ENCODE peak calls at places on chromosomes 16 and 17, in ten cellular contexts. A, Z, O, U, W, C, P, T, M and H are unnamed samples.
A peak's percentile ranks its signal among the peaks of the same experiment; 100 is the strongest.

GRCh38 chr17:6233856-6234255 is 163.7 kb downstream of the WSCD1 start:
- DNase-seq in A (no peak), M (no peak), O (no peak), T (no peak), Z (no peak), P (no peak), U (no peak), C (no peak), W (no peak), H (no peak)

GRCh38 chr17:58531661-58532554 is 17.5 kb upstream of the MTMR4 start:
- DNase-seq in U (no peak), Z (no peak), C (peak; percentile 35), A (peak; percentile 26), M (peak; percentile 61), P (peak; percentile 21), W (no peak), T (peak; percentile 12), O (peak; percentile 39), H (peak; percentile 53)

GRCh38 chr16:29757950-29758466 is 12.2 kb upstream of the C16orf54 start:
- DNase-seq in O (peak; percentile 67), U (no peak), Z (peak; percentile 95), C (no peak), M (no peak), T (peak; percentile 56), P (peak; percentile 77), W (no peak), A (peak; percentile 81), H (no peak)

GRCh38 chr17:10435096-10435495 is 13.3 kb upstream of the MYH8 start:
- DNase-seq in P (no peak), U (no peak), T (no peak), O (no peak), W (no peak), M (no peak), A (no peak), C (no peak), Z (peak; percentile 6), H (no peak)

GRCh38 chr16:3065069-3065741 is at the start of gene IL32:
- DNase-seq in M (peak; percentile 97), C (peak; percentile 65), P (peak; percentile 94), O (peak; percentile 91), A (peak; percentile 86), T (peak; percentile 54), W (no peak), Z (peak; percentile 86), U (peak; percentile 70), H (peak; percentile 78)

GRCh38 chr17:74484066-74484465 is 17.6 kb downstream of the CD300A start:
- DNase-seq in A (no peak), W (no peak), T (no peak), Z (no peak), U (no peak), C (no peak), P (no peak), O (no peak), M (no peak), H (no peak)

GRCh38 chr16:50763211-50763610 is 21.3 kb downstream of the CYLD start:
- DNase-seq in A (no peak), P (peak; percentile 37), C (no peak), M (no peak), U (no peak), Z (peak; percentile 16), T (no peak), O (peak; percentile 30), W (no peak), H (peak; percentile 95)

GRCh38 chr17:10631701-10632100 is 25.4 kb downstream of the MYH3 start:
- DNase-seq in P (no peak), T (no peak), M (no peak), A (no peak), Z (no peak), O (no peak), U (no peak), W (no peak), C (no peak), H (no peak)

GRCh38 chr17:5793899-5794298 is 209.6 kb upstream of the NLRP1 start:
- DNase-seq in Z (no peak), C (peak; percentile 10), P (no peak), O (no peak), U (no peak), A (peak; percentile 54), M (no peak), T (peak; percentile 11), W (no peak), H (peak; percentile 42)

GRCh38 chr17:62565817-62566216 is 61.7 kb upstream of the MRC2 start:
- DNase-seq in P (peak; percentile 86), W (no peak), T (peak; percentile 85), Z (peak; percentile 59), C (no peak), O (peak; percentile 56), A (peak; percentile 52), U (no peak), M (no peak), H (peak; percentile 83)

GRCh38 chr17:79774561-79774975 is 3.4 kb upstream of the CBX2 start:
- DNase-seq in W (no peak), T (no peak), M (no peak), Z (no peak), P (no peak), U (no peak), A (no peak), C (no peak), O (no peak), H (no peak)

GRCh38 chr17:72662827-72663190 is 429.7 kb downstream of the SLC39A11 start:
- DNase-seq in W (no peak), M (no peak), U (no peak), T (no peak), A (no peak), C (no peak), Z (no peak), P (no peak), O (no peak), H (no peak)

GRCh38 chr16:81946206-81946605 is 65.1 kb downstream of the SDR42E1 start:
- DNase-seq in P (no peak), M (no peak), O (peak; percentile 7), W (no peak), C (no peak), Z (peak; percentile 27), U (no peak), A (peak; percentile 7), T (peak; percentile 64), H (no peak)

DNA sequence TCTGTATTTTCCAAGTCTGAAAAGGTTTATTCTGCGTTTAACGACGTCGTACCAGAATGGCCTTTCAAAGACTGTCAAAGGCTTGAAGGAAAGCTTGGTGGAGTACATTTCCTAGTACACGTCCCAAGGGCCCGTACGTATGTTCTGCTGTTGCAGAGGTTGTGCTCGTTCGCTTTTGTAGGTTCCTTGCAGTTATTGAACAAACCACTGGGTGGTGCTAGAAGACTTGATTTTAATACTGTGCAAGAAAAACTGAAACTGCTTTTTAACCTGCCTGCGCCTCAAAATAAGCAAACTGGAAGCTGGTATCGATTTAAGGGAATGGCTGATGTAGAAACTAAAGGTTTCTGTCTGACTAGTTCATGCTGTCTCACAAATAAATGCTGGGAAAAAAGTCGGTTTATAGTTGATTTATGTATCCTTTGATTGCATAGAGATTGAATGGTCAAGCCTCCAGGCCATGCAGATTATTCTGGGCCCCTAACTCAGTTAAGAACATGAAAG is 54.6 kb downstream of the USP10 start:
- DNase-seq in P (peak; percentile 93), O (peak; percentile 95), C (peak; percentile 93), M (peak; percentile 79), U (peak; percentile 73), T (peak; percentile 94), W (no peak), A (peak; percentile 96), Z (peak; percentile 95), H (peak; percentile 86)
- TF ChIP-seq CTCF in P (peak; percentile 83), O (peak; percentile 71), C (peak; percentile 70), M (peak; percentile 87), U (peak; percentile 85), T (peak; percentile 79), W (peak; percentile 88), A (peak; percentile 75), Z (peak; percentile 77), H (peak; percentile 79)

GRCh38 chr17:36935681-36936454 is 1.4 kb upstream of the LHX1 start:
- DNase-seq in W (no peak), Z (no peak), U (no peak), C (no peak), O (no peak), P (no peak), A (no peak), M (no peak), T (no peak), H (no peak)
- H3K4me3 ChIP-seq in W (no peak overlapping the region), Z (no peak overlapping the region), U (no peak overlapping the region), C (no peak overlapping the region), O (no peak overlapping the region), P (no peak overlapping the region), A (no peak overlapping the region), M (no peak overlapping the region), T (no peak overlapping the region), H (no peak overlapping the region)

DNA sequence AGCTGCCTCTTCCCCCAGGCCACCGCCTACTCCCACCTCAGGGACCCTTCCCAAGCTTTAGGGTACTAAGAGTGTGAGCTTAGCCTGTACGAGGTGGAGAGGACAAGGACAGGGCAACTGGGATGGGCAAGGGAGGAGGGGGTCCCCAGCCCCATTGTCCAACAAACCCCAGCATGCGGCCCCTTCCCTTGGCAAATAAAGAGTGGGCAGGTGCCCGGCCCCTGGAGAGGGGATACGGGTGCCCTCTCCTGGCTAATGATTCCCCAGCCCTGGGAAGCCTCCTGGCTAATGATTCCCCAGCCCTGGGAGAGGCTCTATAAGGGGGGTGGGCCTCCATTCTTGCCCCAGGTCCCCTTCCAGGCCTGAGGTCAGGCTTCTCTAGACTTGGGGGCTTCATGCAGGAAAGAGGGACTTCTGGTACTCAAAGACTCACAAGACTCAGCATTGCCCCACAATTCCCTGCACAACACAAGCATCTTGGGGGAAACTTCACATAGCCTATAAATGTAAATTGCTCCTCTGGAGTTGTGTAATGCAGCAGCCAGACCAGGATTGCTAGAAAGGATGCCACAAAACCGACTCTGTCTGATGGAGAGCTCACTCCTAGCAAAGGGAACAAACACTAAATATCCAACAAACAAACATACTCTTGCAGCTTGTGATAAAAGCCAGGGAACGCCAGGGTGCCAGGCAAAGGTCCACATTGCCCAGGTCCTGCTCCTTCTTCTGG is 14.9 kb downstream of the SLC13A2 start:
- DNase-seq in C (no peak), A (no peak), T (no peak), M (no peak), W (no peak), U (no peak), O (no peak), Z (no peak), P (no peak), H (no peak)
- TF ChIP-seq CTCF in C (no peak), A (no peak), T (no peak), M (no peak), W (no peak), U (no peak), O (no peak), Z (no peak), P (no peak), H (no peak)

DNA sequence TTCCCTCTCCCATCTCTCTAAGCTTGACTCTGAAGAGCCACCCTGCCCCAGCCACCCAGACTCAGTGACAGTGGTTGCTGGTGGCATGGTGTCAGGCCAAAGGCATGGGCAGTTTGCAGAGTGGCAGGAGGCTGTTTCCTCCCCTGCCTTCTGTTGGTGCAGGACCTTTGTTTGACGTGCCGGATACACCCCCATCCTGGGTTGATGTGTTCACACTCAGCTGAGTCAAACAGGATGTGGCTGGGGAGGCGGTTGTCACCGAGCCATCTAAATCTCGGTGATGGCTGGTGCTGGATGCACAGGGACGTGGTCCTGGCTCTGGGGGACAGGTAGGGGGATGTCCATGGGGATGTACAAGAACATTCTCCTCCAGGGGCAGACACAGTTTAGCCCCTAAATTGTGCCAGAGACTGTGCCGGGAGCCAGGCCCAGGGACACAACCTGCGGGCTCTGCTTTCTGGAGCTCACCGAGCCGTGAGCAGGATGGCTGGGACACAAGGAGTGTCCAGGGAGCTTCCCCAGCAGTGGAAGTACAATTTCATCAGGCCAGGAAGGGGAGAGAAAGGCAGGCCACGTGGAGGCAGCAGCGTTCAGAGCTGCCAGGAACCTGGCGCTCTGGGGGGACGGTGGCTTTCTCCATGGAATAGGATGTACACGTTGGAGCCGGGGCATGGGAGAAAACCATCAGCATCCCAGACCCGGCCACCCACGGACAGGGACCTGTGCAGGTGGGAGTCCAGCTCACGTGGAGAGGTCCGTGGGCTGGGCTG is 264.2 kb downstream of the SEC14L1 start:
- DNase-seq in Z (peak; percentile 55), A (peak; percentile 56), T (peak; percentile 79), M (peak; percentile 42), P (peak; percentile 86), U (peak; percentile 64), O (peak; percentile 69), C (peak; percentile 89), W (no peak), H (peak; percentile 69)
- H3K4me3 ChIP-seq in Z (no peak overlapping the region), A (no peak overlapping the region), T (no peak overlapping the region), M (no peak overlapping the region), P (no peak overlapping the region), U (no peak overlapping the region), O (no peak overlapping the region), C (peak overlapping the region; percentile 9), W (no peak overlapping the region), H (no peak overlapping the region)